ENCODE peak calls at places on chromosome 14, in four cellular contexts. T, N, X and P are unnamed samples.

GRCh38 chr14:28762949-28763313 is 3.7 kb upstream of the FOXG1 start:
- DNase-seq in T (no peak), N (no peak), X (no peak), P (no peak)

GRCh38 chr14:91977909-91978308 is 30.4 kb upstream of the FBLN5 start:
- DNase-seq in T (no peak), N (no peak), X (no peak), P (no peak)

GRCh38 chr14:59126714-59127436 is 61.6 kb upstream of the DAAM1 start:
- DNase-seq in T (peak; percentile 74), N (no peak), X (peak; percentile 95), P (peak; percentile 58)

GRCh38 chr14:69048456-69048855 is 69.4 kb upstream of the ACTN1 start:
- DNase-seq in T (no peak), N (no peak), X (peak; percentile 20), P (no peak)

GRCh38 chr14:23539209-23539866 is 12.2 kb downstream of the ZFHX2 start:
- DNase-seq in T (peak; percentile 54), N (no peak), X (peak; percentile 67), P (peak; percentile 28)

GRCh38 chr14:21749306-21749868 is 75.8 kb upstream of the OR4E1 start:
- DNase-seq in T (no peak), N (no peak), X (no peak), P (no peak)

GRCh38 chr14:101559624-101560533 is 1.4 kb upstream of the DIO3 start:
- DNase-seq in T (no peak), N (no peak), X (peak; percentile 66), P (no peak)

GRCh38 chr14:37591941-37592287 is 3.1 kb downstream of the FOXA1 start:
- DNase-seq in T (no peak), N (no peak), X (peak; percentile 73), P (no peak)

GRCh38 chr14:55556929-55557623 is 22.9 kb upstream of the KTN1 start:
- DNase-seq in T (peak; percentile 78), N (no peak), X (peak; percentile 99), P (peak; percentile 88)

GRCh38 chr14:52906141-52906601 is 44.7 kb downstream of the FERMT2 start:
- DNase-seq in T (peak; percentile 96), N (no peak), X (peak; percentile 94), P (peak; percentile 78)

GRCh38 chr14:105087963-105088811 is 23.0 kb upstream of the GPR132 start:
- DNase-seq in T (peak; percentile 91), N (no peak), X (peak; percentile 72), P (peak; percentile 62)

GRCh38 chr14:94384342-94384741 is 4.1 kb downstream of the SERPINA1 start:
- DNase-seq in T (no peak), N (no peak), X (no peak), P (no peak)

GRCh38 chr14:65414961-65415589 is 2.5 kb downstream of the FUT8 start:
- DNase-seq in T (peak; percentile 70), N (no peak), X (peak; percentile 57), P (peak; percentile 28)

GRCh38 chr14:100192250-100192671 is 32.8 kb upstream of the DEGS2 start:
- DNase-seq in T (no peak), N (no peak), X (no peak), P (no peak)

GRCh38 chr14:100568998-100569733 is 18.1 kb downstream of the BEGAIN start:
- DNase-seq in T (no peak), N (no peak), X (no peak), P (no peak)

GRCh38 chr14:104643306-104643705 is 38.7 kb upstream of the TMEM179 start:
- DNase-seq in T (no peak), N (no peak), X (no peak), P (no peak)

GRCh38 chr14:34111505-34111904 is 160.6 kb upstream of the EGLN3 start:
- DNase-seq in T (no peak), N (no peak), X (no peak), P (no peak)

GRCh38 chr14:30906752-30907658 is 32.6 kb downstream of the COCH start:
- DNase-seq in T (peak; percentile 42), N (no peak), X (peak; percentile 53), P (peak; percentile 11)

GRCh38 chr14:91339076-91339475 is 78.5 kb downstream of the CCDC88C start:
- DNase-seq in T (no peak), N (no peak), X (no peak), P (no peak)

GRCh38 chr14:69005432-69006148 is 26.5 kb upstream of the ACTN1 start:
- DNase-seq in T (peak; percentile 90), N (no peak), X (peak; percentile 91), P (peak; percentile 95)

GRCh38 chr14:58215191-58215914 is 15.4 kb downstream of the ACTR10 start:
- DNase-seq in T (no peak), N (no peak), X (no peak), P (no peak)

GRCh38 chr14:101022916-101023435 is 119.5 kb upstream of the RTL1 start:
- DNase-seq in T (no peak), N (no peak), X (no peak), P (no peak)

GRCh38 chr14:27390130-27390529 is 792.3 kb upstream of the NOVA1 start:
- DNase-seq in T (peak; percentile 6), N (no peak), X (no peak), P (no peak)

GRCh38 chr14:100334904-100335303 is 11.8 kb downstream of the SLC25A47 start:
- DNase-seq in T (no peak), N (no peak), X (no peak), P (no peak)

GRCh38 chr14:19838433-19838832 is 34.9 kb downstream of the OR4N2 start:
- DNase-seq in T (no peak), N (no peak), X (no peak), P (no peak)

GRCh38 chr14:63155511-63156189 is 48.6 kb upstream of the RHOJ start:
- DNase-seq in T (no peak), N (no peak), X (no peak), P (no peak)

GRCh38 chr14:100030441-100031153 is 34.6 kb upstream of the EVL start:
- DNase-seq in T (peak; percentile 95), N (no peak), X (peak; percentile 75), P (peak; percentile 71)

GRCh38 chr14:64948612-64949210 is 6.2 kb upstream of the GPX2 start:
- DNase-seq in T (no peak), N (no peak), X (no peak), P (no peak)

GRCh38 chr14:23435540-23436326 is at the start of gene MYH7:
- DNase-seq in T (no peak), N (no peak), X (no peak), P (no peak)

GRCh38 chr14:104282332-104283196 is 144.2 kb downstream of the KIF26A start:
- DNase-seq in T (no peak), N (no peak), X (no peak), P (no peak)

GRCh38 chr14:97408937-97409860 is 612.0 kb downstream of the VRK1 start:
- DNase-seq in T (no peak), N (no peak), X (no peak), P (no peak)

GRCh38 chr14:96586056-96586455 is 83.9 kb downstream of the PAPOLA start:
- DNase-seq in T (no peak), N (no peak), X (no peak), P (no peak)

GRCh38 chr14:36662543-36663403 is 1.1 kb downstream of the PAX9 start:
- DNase-seq in T (no peak), N (no peak), X (peak; percentile 69), P (peak; percentile 16)

GRCh38 chr14:100582496-100583165 is 4.6 kb downstream of the BEGAIN start:
- DNase-seq in T (no peak), N (no peak), X (no peak), P (no peak)